ENCODE peak calls at places on chromosome 6, in six cellular contexts. One of them, this sample, is unnamed.

GRCh38 chr6:35011096-35012041 is 122.3 kb downstream of the ANKS1A start:
- DNase-seq in activated CD4-positive, CD25-positive, alpha-beta regulatory T cell treated with anti-CD3 and anti-CD28 coated beads, Interleukin-2, amount 50 U/mL, for 16 hours: no peak
- DNase-seq in NCI-H774: no peak
- DNase-seq in lower lobe of right lung: no peak
- DNase-seq in iris pigment epithelial cell: no peak
- DNase-seq in kidney glomerular epithelial cell: no peak
- DNase-seq in this sample: no peak

GRCh38 chr6:79077680-79078056 is 386 bp downstream of the PHIP start:
- DNase-seq in activated CD4-positive, CD25-positive, alpha-beta regulatory T cell treated with anti-CD3 and anti-CD28 coated beads, Interleukin-2, amount 50 U/mL, for 16 hours: peak
- DNase-seq in NCI-H774: peak
- DNase-seq in lower lobe of right lung: peak
- DNase-seq in iris pigment epithelial cell: no peak
- DNase-seq in kidney glomerular epithelial cell: no peak
- DNase-seq in this sample: no peak

GRCh38 chr6:130009148-130009547 is 9.2 kb upstream of the L3MBTL3 start:
- DNase-seq in activated CD4-positive, CD25-positive, alpha-beta regulatory T cell treated with anti-CD3 and anti-CD28 coated beads, Interleukin-2, amount 50 U/mL, for 16 hours: no peak
- DNase-seq in NCI-H774: no peak
- DNase-seq in lower lobe of right lung: no peak
- DNase-seq in iris pigment epithelial cell: no peak
- DNase-seq in kidney glomerular epithelial cell: no peak
- DNase-seq in this sample: no peak

GRCh38 chr6:46329568-46329967 is 158.8 kb upstream of the ENPP5 start:
- DNase-seq in activated CD4-positive, CD25-positive, alpha-beta regulatory T cell treated with anti-CD3 and anti-CD28 coated beads, Interleukin-2, amount 50 U/mL, for 16 hours: no peak
- DNase-seq in NCI-H774: no peak
- DNase-seq in lower lobe of right lung: no peak
- DNase-seq in iris pigment epithelial cell: peak
- DNase-seq in kidney glomerular epithelial cell: no peak
- DNase-seq in this sample: no peak

GRCh38 chr6:167493310-167493709 is 168.4 kb downstream of the TTLL2 start:
- DNase-seq in activated CD4-positive, CD25-positive, alpha-beta regulatory T cell treated with anti-CD3 and anti-CD28 coated beads, Interleukin-2, amount 50 U/mL, for 16 hours: no peak
- DNase-seq in NCI-H774: no peak
- DNase-seq in lower lobe of right lung: no peak
- DNase-seq in iris pigment epithelial cell: no peak
- DNase-seq in kidney glomerular epithelial cell: no peak
- DNase-seq in this sample: no peak

GRCh38 chr6:17450825-17451224 is 57.4 kb downstream of the CAP2 start:
- DNase-seq in activated CD4-positive, CD25-positive, alpha-beta regulatory T cell treated with anti-CD3 and anti-CD28 coated beads, Interleukin-2, amount 50 U/mL, for 16 hours: no peak
- DNase-seq in NCI-H774: no peak
- DNase-seq in lower lobe of right lung: no peak
- DNase-seq in iris pigment epithelial cell: no peak
- DNase-seq in kidney glomerular epithelial cell: no peak
- DNase-seq in this sample: no peak

GRCh38 chr6:5657684-5658429 is 348.9 kb downstream of the NRN1 start:
- DNase-seq in activated CD4-positive, CD25-positive, alpha-beta regulatory T cell treated with anti-CD3 and anti-CD28 coated beads, Interleukin-2, amount 50 U/mL, for 16 hours: no peak
- DNase-seq in NCI-H774: no peak
- DNase-seq in lower lobe of right lung: no peak
- DNase-seq in iris pigment epithelial cell: peak
- DNase-seq in kidney glomerular epithelial cell: no peak
- DNase-seq in this sample: no peak

GRCh38 chr6:97850458-97851218 is 567.6 kb upstream of the MMS22L start:
- DNase-seq in activated CD4-positive, CD25-positive, alpha-beta regulatory T cell treated with anti-CD3 and anti-CD28 coated beads, Interleukin-2, amount 50 U/mL, for 16 hours: no peak
- DNase-seq in NCI-H774: peak
- DNase-seq in lower lobe of right lung: no peak
- DNase-seq in iris pigment epithelial cell: peak
- DNase-seq in kidney glomerular epithelial cell: no peak
- DNase-seq in this sample: no peak

GRCh38 chr6:33073431-33073871 is at the start of gene HLA-DPA1:
- DNase-seq in activated CD4-positive, CD25-positive, alpha-beta regulatory T cell treated with anti-CD3 and anti-CD28 coated beads, Interleukin-2, amount 50 U/mL, for 16 hours: peak
- DNase-seq in NCI-H774: no peak
- DNase-seq in lower lobe of right lung: peak
- DNase-seq in iris pigment epithelial cell: peak
- DNase-seq in kidney glomerular epithelial cell: peak
- DNase-seq in this sample: no peak

GRCh38 chr6:167937948-167938911 is 59.2 kb upstream of the KIF25 start:
- DNase-seq in activated CD4-positive, CD25-positive, alpha-beta regulatory T cell treated with anti-CD3 and anti-CD28 coated beads, Interleukin-2, amount 50 U/mL, for 16 hours: no peak
- DNase-seq in NCI-H774: no peak
- DNase-seq in lower lobe of right lung: no peak
- DNase-seq in iris pigment epithelial cell: no peak
- DNase-seq in kidney glomerular epithelial cell: peak
- DNase-seq in this sample: no peak

GRCh38 chr6:41894366-41895299 is 542 bp downstream of the USP49 start:
- DNase-seq in activated CD4-positive, CD25-positive, alpha-beta regulatory T cell treated with anti-CD3 and anti-CD28 coated beads, Interleukin-2, amount 50 U/mL, for 16 hours: peak
- DNase-seq in NCI-H774: no peak
- DNase-seq in lower lobe of right lung: no peak
- DNase-seq in iris pigment epithelial cell: peak
- DNase-seq in kidney glomerular epithelial cell: no peak
- DNase-seq in this sample: no peak

GRCh38 chr6:144033816-144034540 is 25.9 kb upstream of the PLAGL1 start:
- DNase-seq in activated CD4-positive, CD25-positive, alpha-beta regulatory T cell treated with anti-CD3 and anti-CD28 coated beads, Interleukin-2, amount 50 U/mL, for 16 hours: no peak
- DNase-seq in NCI-H774: no peak
- DNase-seq in lower lobe of right lung: no peak
- DNase-seq in iris pigment epithelial cell: peak
- DNase-seq in kidney glomerular epithelial cell: peak
- DNase-seq in this sample: no peak

GRCh38 chr6:48280035-48280434 is 169.0 kb upstream of the PTCHD4 start:
- DNase-seq in activated CD4-positive, CD25-positive, alpha-beta regulatory T cell treated with anti-CD3 and anti-CD28 coated beads, Interleukin-2, amount 50 U/mL, for 16 hours: no peak
- DNase-seq in NCI-H774: no peak
- DNase-seq in lower lobe of right lung: no peak
- DNase-seq in iris pigment epithelial cell: no peak
- DNase-seq in kidney glomerular epithelial cell: no peak
- DNase-seq in this sample: no peak

GRCh38 chr6:38567436-38567835 is 72.3 kb downstream of the BTBD9 start:
- DNase-seq in activated CD4-positive, CD25-positive, alpha-beta regulatory T cell treated with anti-CD3 and anti-CD28 coated beads, Interleukin-2, amount 50 U/mL, for 16 hours: no peak
- DNase-seq in NCI-H774: no peak
- DNase-seq in lower lobe of right lung: no peak
- DNase-seq in iris pigment epithelial cell: peak
- DNase-seq in kidney glomerular epithelial cell: peak
- DNase-seq in this sample: no peak

GRCh38 chr6:95094751-95095150 is 482.6 kb upstream of the MANEA start:
- DNase-seq in activated CD4-positive, CD25-positive, alpha-beta regulatory T cell treated with anti-CD3 and anti-CD28 coated beads, Interleukin-2, amount 50 U/mL, for 16 hours: no peak
- DNase-seq in NCI-H774: no peak
- DNase-seq in lower lobe of right lung: no peak
- DNase-seq in iris pigment epithelial cell: peak
- DNase-seq in kidney glomerular epithelial cell: peak
- DNase-seq in this sample: no peak

GRCh38 chr6:135054238-135054574 is 416 bp downstream of the HBS1L start:
- DNase-seq in activated CD4-positive, CD25-positive, alpha-beta regulatory T cell treated with anti-CD3 and anti-CD28 coated beads, Interleukin-2, amount 50 U/mL, for 16 hours: no peak
- DNase-seq in NCI-H774: no peak
- DNase-seq in lower lobe of right lung: no peak
- DNase-seq in iris pigment epithelial cell: peak
- DNase-seq in kidney glomerular epithelial cell: peak
- DNase-seq in this sample: no peak